ENCODE peak calls at places on chromosomes 16 and 17, in seven cellular contexts. G, S, A, B, M, L and U are unnamed samples.

GRCh38 chr16:4876646-4877297 is 29.5 kb downstream of the UBN1 start:
- DNase-seq in G (no peak), S (no peak), A (no peak), B (no peak), M (no peak), L (no peak), U (no peak)

GRCh38 chr17:43456661-43457361 is 27.0 kb upstream of the DHX8 start:
- DNase-seq in G (peak; percentile 71), S (no peak), A (no peak), B (peak; percentile 94), M (peak; percentile 55), L (peak; percentile 56), U (no peak)

GRCh38 chr16:29900102-29900887 is at the start of gene ASPHD1:
- DNase-seq in G (peak; percentile 67), S (no peak), A (peak; percentile 95), B (peak; percentile 85), M (peak; percentile 78), L (peak; percentile 70), U (peak; percentile 70)

GRCh38 chr16:26787924-26788323 is 278.8 kb upstream of the C16orf82 start:
- DNase-seq in G (no peak), S (no peak), A (no peak), B (no peak), M (no peak), L (no peak), U (no peak)

GRCh38 chr17:38617074-38617860 is 11.5 kb upstream of the SRCIN1 start:
- DNase-seq in G (no peak), S (no peak), A (no peak), B (no peak), M (no peak), L (no peak), U (no peak)

GRCh38 chr17:51653902-51654301 is 393.6 kb downstream of the UTP18 start:
- DNase-seq in G (no peak), S (no peak), A (no peak), B (no peak), M (no peak), L (no peak), U (no peak)

GRCh38 chr17:39045948-39046679 is 78.9 kb upstream of the FBXO47 start:
- DNase-seq in G (no peak), S (no peak), A (no peak), B (no peak), M (no peak), L (no peak), U (no peak)

GRCh38 chr16:17949713-17950112 is 386.8 kb downstream of the NPIPA8 start:
- DNase-seq in G (no peak), S (no peak), A (no peak), B (no peak), M (no peak), L (no peak), U (no peak)

GRCh38 chr17:58121925-58122324 is 26.3 kb upstream of the OR4D1 start:
- DNase-seq in G (peak; percentile 46), S (no peak), A (peak; percentile 46), B (peak; percentile 72), M (no peak), L (no peak), U (no peak)

GRCh38 chr17:28340374-28340773 is 4.8 kb downstream of the TNFAIP1 start:
- DNase-seq in G (no peak), S (no peak), A (no peak), B (no peak), M (no peak), L (no peak), U (no peak)

GRCh38 chr16:76926595-76926994 is 264.4 kb upstream of the MON1B start:
- DNase-seq in G (no peak), S (no peak), A (no peak), B (no peak), M (no peak), L (peak; percentile 24), U (no peak)

GRCh38 chr17:74020522-74020921 is 183.0 kb upstream of the RPL38 start:
- DNase-seq in G (no peak), S (no peak), A (no peak), B (no peak), M (no peak), L (no peak), U (no peak)

GRCh38 chr17:60158751-60159478 is 9.1 kb downstream of the CA4 start:
- DNase-seq in G (no peak), S (no peak), A (peak; percentile 58), B (no peak), M (peak; percentile 22), L (no peak), U (no peak)

GRCh38 chr16:11524098-11524760 is 62.5 kb downstream of the LITAF start:
- DNase-seq in G (no peak), S (no peak), A (peak; percentile 19), B (no peak), M (no peak), L (no peak), U (no peak)

GRCh38 chr16:75820672-75821071 is 94.4 kb upstream of the CPHXL start:
- DNase-seq in G (no peak), S (no peak), A (no peak), B (no peak), M (no peak), L (no peak), U (no peak)

GRCh38 chr16:2428051-2428786 is 1.0 kb upstream of the CCNF start:
- DNase-seq in G (peak; percentile 9), S (no peak), A (peak; percentile 51), B (peak; percentile 75), M (no peak), L (peak; percentile 45), U (no peak)

GRCh38 chr17:79795795-79796569 is 895 bp downstream of the CBX8 start:
- DNase-seq in G (no peak), S (no peak), A (no peak), B (no peak), M (no peak), L (no peak), U (no peak)

GRCh38 chr16:2968368-2968737 is 795 bp upstream of the PAQR4 start:
- DNase-seq in G (no peak), S (no peak), A (peak; percentile 27), B (peak; percentile 73), M (peak; percentile 36), L (no peak), U (no peak)

GRCh38 chr16:1613240-1613639 is 1.1 kb downstream of the CRAMP1 start:
- DNase-seq in G (no peak), S (no peak), A (peak; percentile 51), B (no peak), M (no peak), L (no peak), U (no peak)

GRCh38 chr17:82734987-82735866 is at the start of gene FN3K:
- DNase-seq in G (peak; percentile 80), S (no peak), A (peak; percentile 73), B (peak; percentile 78), M (peak; percentile 81), L (peak; percentile 77), U (peak; percentile 74)

GRCh38 chr17:49076575-49077384 is 55.8 kb upstream of the B4GALNT2 start:
- DNase-seq in G (peak; percentile 80), S (peak; percentile 34), A (peak; percentile 79), B (no peak), M (no peak), L (no peak), U (no peak)

GRCh38 chr17:44912763-44913544 is 2.3 kb downstream of the GFAP start:
- DNase-seq in G (no peak), S (no peak), A (no peak), B (no peak), M (peak; percentile 20), L (no peak), U (no peak)

GRCh38 chr17:3710951-3711383 is 12.7 kb upstream of the HASPIN start:
- DNase-seq in G (peak; percentile 52), S (no peak), A (peak; percentile 43), B (no peak), M (no peak), L (no peak), U (no peak)

GRCh38 chr17:8964801-8965393 is 610 bp downstream of the PIK3R5 start:
- DNase-seq in G (no peak), S (no peak), A (no peak), B (no peak), M (peak; percentile 73), L (peak; percentile 49), U (no peak)
- H3K4me3 ChIP-seq in G (no peak overlapping the region), S (no peak overlapping the region), A (no peak overlapping the region), B (no peak overlapping the region), M (peak overlapping the region; percentile 64), L (peak overlapping the region; percentile 0), U (peak overlapping the region; percentile 52)

DNA sequence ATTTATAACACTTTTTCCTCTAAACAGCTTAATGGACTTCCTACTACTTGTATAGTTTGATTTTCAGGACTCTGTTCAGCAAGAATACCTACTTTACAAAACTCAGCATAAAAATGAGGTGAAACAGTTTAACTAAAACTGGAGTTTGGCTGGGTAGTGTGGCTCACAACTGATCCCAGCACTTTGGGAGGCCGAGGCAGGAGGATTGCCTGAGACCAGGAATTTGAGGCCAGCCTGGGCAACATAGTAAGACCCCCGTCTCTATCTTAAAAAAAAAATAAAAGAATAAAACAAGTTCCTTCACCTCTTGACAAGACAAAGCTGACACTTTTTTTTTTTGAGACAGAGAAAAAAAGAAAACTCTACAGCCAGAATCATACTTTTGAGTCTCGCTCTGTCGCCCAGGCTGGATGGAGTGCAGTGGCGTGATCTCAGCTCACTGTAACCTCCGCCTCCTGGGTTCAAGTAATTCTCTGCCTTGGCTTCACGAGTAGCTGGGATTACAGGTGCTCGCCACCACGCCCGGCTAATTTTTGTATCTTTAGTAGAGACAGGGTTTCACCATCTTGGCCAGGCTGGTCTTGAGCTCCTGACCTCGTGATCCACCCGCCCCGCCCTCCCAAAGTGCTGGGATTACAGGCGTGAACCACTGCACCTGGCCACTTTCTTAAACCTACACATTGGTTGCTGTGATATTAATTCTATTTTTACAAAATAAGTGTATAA is 2.6 kb downstream of the PDF start:
- DNase-seq in G (no peak), S (no peak), A (no peak), B (no peak), M (no peak), L (no peak), U (no peak)
- H3K36me3 ChIP-seq in G (peaks cover 19% of the 10 kb centered on the region), S (peaks cover 19% of the 10 kb centered on the region), A (peaks cover 23% of the 10 kb centered on the region), B (peaks cover 84% of the 10 kb centered on the region), M (peaks cover 77% of the 10 kb centered on the region), L (peaks cover 65% of the 10 kb centered on the region), U (no peaks in the 10 kb centered on the region)

GRCh38 chr17:36545465-36546417 is 1.0 kb downstream of the GGNBP2 start:
- DNase-seq in G (peak; percentile 98), S (peak; percentile 66), A (peak; percentile 98), B (peak; percentile 98), M (peak; percentile 97), L (peak; percentile 97), U (peak; percentile 99)

GRCh38 chr17:36546418-36547093 is 1.8 kb downstream of the GGNBP2 start:
- DNase-seq in G (peak; percentile 6), S (no peak), A (peak; percentile 39), B (no peak), M (no peak), L (no peak), U (no peak)

GRCh38 chr17:36545093-36545464 is 360 bp downstream of the GGNBP2 start:
- DNase-seq in G (no peak), S (no peak), A (no peak), B (no peak), M (no peak), L (no peak), U (no peak)

GRCh38 chr17:36550491-36551417 is 6.0 kb downstream of the GGNBP2 start:
- DNase-seq in G (no peak), S (no peak), A (no peak), B (no peak), M (no peak), L (no peak), U (no peak)

GRCh38 chr17:36547776-36548175 is 3.1 kb downstream of the GGNBP2 start:
- DNase-seq in G (no peak), S (no peak), A (peak; percentile 16), B (no peak), M (no peak), L (no peak), U (no peak)
- H3K4me3 ChIP-seq in G (peak overlapping the region; percentile 100), S (peak overlapping the region; percentile 19), A (peak overlapping the region; percentile 99), B (no peak overlapping the region), M (no peak overlapping the region), L (no peak overlapping the region), U (peak overlapping the region; percentile 88)

GRCh38 chr17:8476741-8477140 is 41.1 kb downstream of the NDEL1 start:
- DNase-seq in G (no peak), S (no peak), A (no peak), B (no peak), M (no peak), L (no peak), U (no peak)
- H3K36me3 ChIP-seq in G (peaks cover 37% of the 10 kb centered on the region), S (peaks cover 37% of the 10 kb centered on the region), A (peaks cover 25% of the 10 kb centered on the region), B (peaks cover 97% of the 10 kb centered on the region), M (peaks cover 98% of the 10 kb centered on the region), L (peaks cover 97% of the 10 kb centered on the region), U (no peaks in the 10 kb centered on the region)